ENCODE peak calls at places on chromosomes 6 and 20, in five cellular contexts. C is fibroblast of the aortic adventitia, Q is cardiac fibroblast, T is psoas muscle, Y is upper lobe of left lung. W is an unnamed sample.

GRCh38 chr6:108200631-108201030 is 34.8 kb downstream of the NR2E1 start:
- DNase-seq in Q (no peak), T (no peak), C (peak), Y (no peak), W (no peak)

GRCh38 chr20:23878787-23879186 is 761 bp downstream of the CST5 start:
- DNase-seq in C (no peak), Q (no peak), Y (no peak), T (no peak), W (no peak)

GRCh38 chr6:165231581-165232276 is 77.7 kb downstream of the C6orf118 start:
- DNase-seq in T (no peak), Y (no peak), Q (peak), C (peak), W (peak)

GRCh38 chr6:124974770-124975377 is 12.6 kb downstream of the RNF217 start:
- DNase-seq in C (no peak), T (no peak), Q (no peak), Y (no peak), W (no peak)

GRCh38 chr6:38179300-38179699 is 359.8 kb downstream of the ZFAND3 start:
- DNase-seq in T (no peak), Y (no peak), Q (no peak), C (no peak), W (no peak)

GRCh38 chr6:101883398-101883975 is 490.0 kb downstream of the GRIK2 start:
- DNase-seq in Y (no peak), Q (peak), T (no peak), C (peak), W (no peak)

GRCh38 chr6:14841901-14842421 is 403.9 kb upstream of the JARID2 start:
- DNase-seq in T (peak), C (peak), Q (peak), Y (peak), W (no peak)

GRCh38 chr20:3658708-3659491 is 4.3 kb downstream of the GFRA4 start:
- DNase-seq in Q (peak), T (no peak), Y (peak), C (no peak), W (no peak)

GRCh38 chr6:1893470-1894130 is 283.9 kb downstream of the FOXC1 start:
- DNase-seq in Y (no peak), Q (no peak), C (no peak), T (no peak), W (no peak)

GRCh38 chr20:5531318-5532081 is 214.7 kb upstream of the PROKR2 start:
- DNase-seq in Y (peak), T (peak), Q (peak), C (peak), W (no peak)

GRCh38 chr6:75528423-75528822 is 34.8 kb upstream of the FILIP1 start:
- DNase-seq in Y (peak), T (no peak), Q (no peak), C (peak), W (no peak)

GRCh38 chr6:169044376-169045230 is 209.0 kb downstream of the THBS2 start:
- DNase-seq in Q (no peak), C (peak), Y (no peak), T (no peak), W (no peak)

GRCh38 chr20:51425347-51426106 is 117.0 kb downstream of the NFATC2 start:
- DNase-seq in Y (no peak), C (no peak), Q (no peak), T (no peak), W (no peak)

GRCh38 chr20:9949563-9949962 is 85.2 kb upstream of the ANKEF1 start:
- DNase-seq in C (peak), T (no peak), Y (no peak), Q (no peak), W (no peak)

DNA sequence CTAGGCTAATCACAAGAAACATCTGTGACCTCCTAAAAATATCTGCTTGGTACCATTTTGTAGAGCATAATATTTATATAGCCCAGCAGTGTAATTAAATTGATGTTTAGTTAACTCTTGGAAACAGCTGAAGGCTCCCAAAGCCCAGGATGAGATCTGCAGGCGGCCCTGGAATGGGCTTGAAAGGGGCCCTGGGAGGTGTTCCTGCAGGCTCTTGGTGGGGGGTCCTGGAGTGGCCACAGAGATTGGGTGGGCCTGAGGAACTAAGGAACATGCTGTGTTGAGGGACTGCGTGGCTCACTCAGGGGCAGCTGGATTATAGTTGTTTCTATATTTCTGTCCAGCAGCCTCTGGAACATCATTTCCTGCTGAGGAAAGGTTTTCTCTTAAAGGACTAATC is 9.2 kb downstream of the SCP2D1 start:
- DNase-seq in Q (no peak), C (no peak), Y (no peak), T (no peak), W (no peak)
- H3K4me3 ChIP-seq in Q (no peak), C (no peak), Y (no peak), T (no peak), W (no peak)

DNA sequence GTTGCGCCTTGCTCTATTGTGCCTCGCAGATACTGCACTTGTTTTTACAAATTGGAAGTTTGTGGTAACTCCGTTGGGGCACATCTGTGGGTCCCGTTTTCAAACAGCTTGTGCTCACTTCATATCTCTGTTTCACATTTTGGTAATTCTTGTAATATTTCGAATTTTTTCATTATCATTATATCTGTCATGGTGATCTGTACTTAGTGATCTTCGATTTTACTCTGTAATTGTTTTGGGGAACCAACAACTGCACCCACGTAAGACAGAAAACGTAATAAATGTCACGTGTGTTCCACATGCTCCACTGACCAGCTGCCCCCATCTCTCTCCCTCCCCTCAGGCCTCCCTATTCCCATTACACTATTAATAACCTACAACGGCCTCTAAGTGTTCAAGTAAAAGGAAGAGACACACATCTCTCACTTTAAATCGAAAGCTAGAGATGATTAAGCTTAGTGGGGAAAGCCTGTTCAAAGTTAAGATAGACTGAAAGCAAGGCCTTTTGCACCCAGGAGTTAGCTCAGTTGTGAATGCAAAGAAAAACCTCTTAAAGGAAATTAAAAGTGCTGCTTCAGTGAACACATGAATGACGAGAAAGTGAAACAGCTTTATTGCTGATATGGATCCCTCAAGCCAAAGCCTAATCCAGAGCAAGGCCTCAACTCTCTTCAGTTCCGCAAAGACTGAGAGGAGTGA is 26.9 kb downstream of the TTLL2 start:
- DNase-seq in Q (no peak), C (no peak), T (no peak), Y (no peak), W (no peak)
- H3K4me3 ChIP-seq in Q (no peak), C (no peak), T (peak), Y (no peak), W (no peak)

GRCh38 chr20:46682063-46682821 is 7.0 kb downstream of the TP53RK start:
- DNase-seq in T (no peak), C (no peak), Y (no peak), Q (no peak), W (no peak)

GRCh38 chr20:46683620-46683938 is 5.7 kb downstream of the TP53RK start:
- DNase-seq in T (no peak), Q (no peak), Y (no peak), C (no peak), W (no peak)

GRCh38 chr20:46681032-46681854 is 8.0 kb downstream of the TP53RK start:
- DNase-seq in Y (peak), T (no peak), C (peak), Q (peak), W (peak)

GRCh38 chr20:46683068-46683477 is 6.2 kb downstream of the TP53RK start:
- DNase-seq in T (no peak), Q (no peak), C (peak), Y (no peak), W (no peak)

GRCh38 chr20:46683939-46684750 is 5.1 kb downstream of the TP53RK start:
- DNase-seq in T (peak), Q (peak), C (peak), Y (peak), W (no peak)
- H3K4me3 ChIP-seq in T (peak), Q (peak), C (peak), Y (no peak), W (no peak)

DNA sequence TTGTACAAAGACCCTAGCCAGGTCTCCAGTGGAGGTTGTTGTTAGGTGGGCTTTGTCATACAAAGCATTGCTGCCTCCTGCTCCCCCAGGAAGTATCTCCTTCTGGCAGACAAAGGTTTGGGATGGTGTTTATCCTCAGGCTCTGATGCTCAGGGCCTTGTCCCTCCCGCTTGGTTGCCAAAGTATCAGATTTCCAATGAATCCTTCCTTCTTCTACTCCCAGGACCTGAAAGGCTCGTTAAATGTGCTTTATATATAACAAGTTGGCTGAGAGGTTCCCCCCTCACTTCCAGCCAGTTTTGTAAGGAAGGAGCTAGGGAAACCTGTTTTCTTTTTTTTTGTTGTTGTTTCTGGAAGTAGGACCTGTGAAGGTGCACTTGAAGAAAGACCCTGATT is 14.4 kb downstream of the PTK7 start:
- DNase-seq in Q (no peak), Y (no peak), C (no peak), T (no peak), W (no peak)
- H3K4me3 ChIP-seq in Q (no peak), Y (no peak), C (no peak), T (no peak), W (no peak)

GRCh38 chr6:42195415-42195814 is 659 bp upstream of the GUCA1B start:
- DNase-seq in Q (no peak), Y (no peak), C (no peak), T (no peak), W (no peak)
- H3K4me3 ChIP-seq in Q (no peak), Y (no peak), C (no peak), T (no peak), W (no peak)

W was measured in NT2/D1.